ENCODE peak calls at places on chromosomes 11 and 22, in eight cellular contexts. One of them, this sample, is unnamed.

GRCh38 chr11:108672113-108672512 is 7.2 kb downstream of the DDX10 start:
- DNase-seq in NB4: no peak
- DNase-seq in fibroblast of the aortic adventitia: peak
- DNase-seq in dorsolateral prefrontal cortex: no peak
- DNase-seq in keratinocyte: no peak
- DNase-seq in HFFc6: peak
- DNase-seq in uterus: no peak
- DNase-seq in cardiac muscle cell: peak
- DNase-seq in this sample: no peak

GRCh38 chr11:108237058-108237481 is 14.2 kb downstream of the ATM start:
- DNase-seq in NB4: peak
- DNase-seq in fibroblast of the aortic adventitia: no peak
- DNase-seq in dorsolateral prefrontal cortex: no peak
- DNase-seq in keratinocyte: no peak
- DNase-seq in HFFc6: no peak
- DNase-seq in uterus: no peak
- DNase-seq in cardiac muscle cell: peak
- DNase-seq in this sample: no peak

GRCh38 chr22:43505423-43505822 is 93.6 kb downstream of the MPPED1 start:
- DNase-seq in NB4: no peak
- DNase-seq in fibroblast of the aortic adventitia: no peak
- DNase-seq in dorsolateral prefrontal cortex: no peak
- DNase-seq in keratinocyte: no peak
- DNase-seq in HFFc6: no peak
- DNase-seq in uterus: no peak
- DNase-seq in cardiac muscle cell: no peak
- DNase-seq in this sample: no peak

GRCh38 chr11:133953999-133954398 is 2.8 kb downstream of the IGSF9B start:
- DNase-seq in NB4: no peak
- DNase-seq in fibroblast of the aortic adventitia: no peak
- DNase-seq in dorsolateral prefrontal cortex: no peak
- DNase-seq in keratinocyte: no peak
- DNase-seq in HFFc6: no peak
- DNase-seq in uterus: no peak
- DNase-seq in cardiac muscle cell: no peak
- DNase-seq in this sample: no peak

GRCh38 chr11:62889484-62890437 is 9.1 kb downstream of the SLC3A2 start:
- DNase-seq in NB4: peak
- DNase-seq in fibroblast of the aortic adventitia: peak
- DNase-seq in dorsolateral prefrontal cortex: no peak
- DNase-seq in keratinocyte: no peak
- DNase-seq in HFFc6: peak
- DNase-seq in uterus: no peak
- DNase-seq in cardiac muscle cell: peak
- DNase-seq in this sample: no peak

GRCh38 chr22:35708453-35708852 is 9.2 kb upstream of the APOL5 start:
- DNase-seq in NB4: no peak
- DNase-seq in fibroblast of the aortic adventitia: no peak
- DNase-seq in dorsolateral prefrontal cortex: no peak
- DNase-seq in keratinocyte: no peak
- DNase-seq in HFFc6: no peak
- DNase-seq in uterus: no peak
- DNase-seq in cardiac muscle cell: peak
- DNase-seq in this sample: no peak

GRCh38 chr11:44556735-44557409 is 8.6 kb upstream of the CD82 start:
- DNase-seq in NB4: peak
- DNase-seq in fibroblast of the aortic adventitia: peak
- DNase-seq in dorsolateral prefrontal cortex: peak
- DNase-seq in keratinocyte: no peak
- DNase-seq in HFFc6: peak
- DNase-seq in uterus: peak
- DNase-seq in cardiac muscle cell: peak
- DNase-seq in this sample: no peak

GRCh38 chr11:112526699-112527410 is 266.2 kb upstream of the PLET1 start:
- DNase-seq in NB4: no peak
- DNase-seq in fibroblast of the aortic adventitia: peak
- DNase-seq in dorsolateral prefrontal cortex: no peak
- DNase-seq in keratinocyte: peak
- DNase-seq in HFFc6: no peak
- DNase-seq in uterus: no peak
- DNase-seq in cardiac muscle cell: peak
- DNase-seq in this sample: no peak

GRCh38 chr22:32378703-32379272 is 21.1 kb downstream of the RFPL3 start:
- DNase-seq in NB4: peak
- DNase-seq in fibroblast of the aortic adventitia: no peak
- DNase-seq in dorsolateral prefrontal cortex: peak
- DNase-seq in keratinocyte: no peak
- DNase-seq in HFFc6: peak
- DNase-seq in uterus: no peak
- DNase-seq in cardiac muscle cell: peak
- DNase-seq in this sample: no peak

GRCh38 chr11:86116386-86116726 is 47.5 kb upstream of the PICALM start:
- DNase-seq in NB4: no peak
- DNase-seq in fibroblast of the aortic adventitia: peak
- DNase-seq in dorsolateral prefrontal cortex: no peak
- DNase-seq in keratinocyte: no peak
- DNase-seq in HFFc6: peak
- DNase-seq in uterus: no peak
- DNase-seq in cardiac muscle cell: peak
- DNase-seq in this sample: peak

GRCh38 chr11:2825261-2825885 is 60.2 kb downstream of the CDKN1C start:
- DNase-seq in NB4: peak
- DNase-seq in fibroblast of the aortic adventitia: peak
- DNase-seq in dorsolateral prefrontal cortex: no peak
- DNase-seq in keratinocyte: no peak
- DNase-seq in HFFc6: peak
- DNase-seq in uterus: peak
- DNase-seq in cardiac muscle cell: peak
- DNase-seq in this sample: no peak

GRCh38 chr11:45105233-45105992 is 41.0 kb upstream of the PRDM11 start:
- DNase-seq in NB4: peak
- DNase-seq in fibroblast of the aortic adventitia: peak
- DNase-seq in dorsolateral prefrontal cortex: peak
- DNase-seq in keratinocyte: no peak
- DNase-seq in HFFc6: peak
- DNase-seq in uterus: peak
- DNase-seq in cardiac muscle cell: peak
- DNase-seq in this sample: no peak

GRCh38 chr22:18983120-18983651 is 47.1 kb upstream of the PRODH start:
- DNase-seq in NB4: no peak
- DNase-seq in fibroblast of the aortic adventitia: no peak
- DNase-seq in dorsolateral prefrontal cortex: no peak
- DNase-seq in keratinocyte: no peak
- DNase-seq in HFFc6: no peak
- DNase-seq in uterus: no peak
- DNase-seq in cardiac muscle cell: no peak
- DNase-seq in this sample: no peak

GRCh38 chr11:36056160-36056751 is 112.4 kb downstream of the LDLRAD3 start:
- DNase-seq in NB4: peak
- DNase-seq in fibroblast of the aortic adventitia: peak
- DNase-seq in dorsolateral prefrontal cortex: no peak
- DNase-seq in keratinocyte: no peak
- DNase-seq in HFFc6: peak
- DNase-seq in uterus: no peak
- DNase-seq in cardiac muscle cell: peak
- DNase-seq in this sample: no peak

GRCh38 chr22:47275479-47276218 is 513.2 kb downstream of the TBC1D22A start:
- DNase-seq in NB4: peak
- DNase-seq in fibroblast of the aortic adventitia: peak
- DNase-seq in dorsolateral prefrontal cortex: no peak
- DNase-seq in keratinocyte: no peak
- DNase-seq in HFFc6: no peak
- DNase-seq in uterus: no peak
- DNase-seq in cardiac muscle cell: peak
- DNase-seq in this sample: no peak

GRCh38 chr11:111539426-111540113 is 950 bp upstream of the LAYN start:
- DNase-seq in NB4: no peak
- DNase-seq in fibroblast of the aortic adventitia: no peak
- DNase-seq in dorsolateral prefrontal cortex: no peak
- DNase-seq in keratinocyte: no peak
- DNase-seq in HFFc6: no peak
- DNase-seq in uterus: no peak
- DNase-seq in cardiac muscle cell: no peak
- DNase-seq in this sample: no peak

GRCh38 chr11:93921695-93922468 is 71.5 kb upstream of the VSTM5 start:
- DNase-seq in NB4: peak
- DNase-seq in fibroblast of the aortic adventitia: peak
- DNase-seq in dorsolateral prefrontal cortex: no peak
- DNase-seq in keratinocyte: peak
- DNase-seq in HFFc6: peak
- DNase-seq in uterus: no peak
- DNase-seq in cardiac muscle cell: peak
- DNase-seq in this sample: no peak

GRCh38 chr11:118349475-118349874 is 5.3 kb downstream of the CD3G start:
- DNase-seq in NB4: no peak
- DNase-seq in fibroblast of the aortic adventitia: no peak
- DNase-seq in dorsolateral prefrontal cortex: no peak
- DNase-seq in keratinocyte: no peak
- DNase-seq in HFFc6: no peak
- DNase-seq in uterus: no peak
- DNase-seq in cardiac muscle cell: no peak
- DNase-seq in this sample: no peak

GRCh38 chr11:56916162-56916561 is 72.6 kb upstream of the OR5AK2 start:
- DNase-seq in NB4: no peak
- DNase-seq in fibroblast of the aortic adventitia: no peak
- DNase-seq in dorsolateral prefrontal cortex: no peak
- DNase-seq in keratinocyte: no peak
- DNase-seq in HFFc6: no peak
- DNase-seq in uterus: no peak
- DNase-seq in cardiac muscle cell: no peak
- DNase-seq in this sample: no peak

GRCh38 chr11:123253909-123254308 is 58.9 kb upstream of the CLMP start:
- DNase-seq in NB4: no peak
- DNase-seq in fibroblast of the aortic adventitia: no peak
- DNase-seq in dorsolateral prefrontal cortex: no peak
- DNase-seq in keratinocyte: no peak
- DNase-seq in HFFc6: no peak
- DNase-seq in uterus: no peak
- DNase-seq in cardiac muscle cell: peak
- DNase-seq in this sample: no peak

GRCh38 chr22:29842740-29843139 is 4.7 kb upstream of the ASCC2 start:
- DNase-seq in NB4: no peak
- DNase-seq in fibroblast of the aortic adventitia: peak
- DNase-seq in dorsolateral prefrontal cortex: no peak
- DNase-seq in keratinocyte: peak
- DNase-seq in HFFc6: peak
- DNase-seq in uterus: no peak
- DNase-seq in cardiac muscle cell: peak
- DNase-seq in this sample: peak

GRCh38 chr11:57641011-57641410 is 8.7 kb downstream of the YPEL4 start:
- DNase-seq in NB4: peak
- DNase-seq in fibroblast of the aortic adventitia: peak
- DNase-seq in dorsolateral prefrontal cortex: no peak
- DNase-seq in keratinocyte: no peak
- DNase-seq in HFFc6: no peak
- DNase-seq in uterus: no peak
- DNase-seq in cardiac muscle cell: peak
- DNase-seq in this sample: no peak

DNA sequence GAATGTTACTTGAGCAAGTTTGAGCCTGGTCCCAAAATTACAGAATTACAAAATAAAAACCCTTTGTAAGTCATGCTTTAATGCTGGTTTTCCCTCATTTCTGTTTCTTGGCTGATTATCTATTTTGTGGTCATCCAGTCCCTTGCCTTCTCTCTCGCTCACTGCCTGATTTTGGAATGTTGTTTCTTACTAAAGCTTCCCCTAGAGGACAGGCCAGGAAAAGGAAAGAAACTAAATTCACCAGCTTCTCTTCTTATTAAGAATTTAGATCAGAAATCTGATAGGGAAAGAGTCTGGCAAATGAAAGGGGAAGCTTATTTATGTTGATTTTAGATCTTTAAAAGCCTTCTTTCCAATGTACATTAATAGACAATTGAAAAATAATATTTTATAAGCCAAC is 16.6 kb upstream of the BDNF start:
- DNase-seq in NB4: no peak
- DNase-seq in fibroblast of the aortic adventitia: peak
- DNase-seq in dorsolateral prefrontal cortex: no peak
- DNase-seq in keratinocyte: no peak
- DNase-seq in HFFc6: peak
- DNase-seq in uterus: no peak
- DNase-seq in cardiac muscle cell: peak
- DNase-seq in this sample: no peak
- TF ChIP-seq CTCF in NB4: no peak
- TF ChIP-seq CTCF in fibroblast of the aortic adventitia: peak
- TF ChIP-seq CTCF in dorsolateral prefrontal cortex: no peak
- TF ChIP-seq CTCF in keratinocyte: no peak
- TF ChIP-seq CTCF in HFFc6: peak
- TF ChIP-seq CTCF in uterus: no peak
- TF ChIP-seq CTCF in cardiac muscle cell: peak
- TF ChIP-seq CTCF in this sample: peak

GRCh38 chr11:6862961-6863360 is at the start of gene OR10A2:
- DNase-seq in NB4: no peak
- DNase-seq in fibroblast of the aortic adventitia: peak
- DNase-seq in dorsolateral prefrontal cortex: no peak
- DNase-seq in keratinocyte: no peak
- DNase-seq in HFFc6: peak
- DNase-seq in uterus: no peak
- DNase-seq in cardiac muscle cell: no peak
- DNase-seq in this sample: no peak
- TF ChIP-seq CTCF in NB4: no peak
- TF ChIP-seq CTCF in fibroblast of the aortic adventitia: peak
- TF ChIP-seq CTCF in dorsolateral prefrontal cortex: no peak
- TF ChIP-seq CTCF in keratinocyte: no peak
- TF ChIP-seq CTCF in HFFc6: no peak
- TF ChIP-seq CTCF in uterus: no peak
- TF ChIP-seq CTCF in cardiac muscle cell: no peak
- TF ChIP-seq CTCF in this sample: no peak

DNA sequence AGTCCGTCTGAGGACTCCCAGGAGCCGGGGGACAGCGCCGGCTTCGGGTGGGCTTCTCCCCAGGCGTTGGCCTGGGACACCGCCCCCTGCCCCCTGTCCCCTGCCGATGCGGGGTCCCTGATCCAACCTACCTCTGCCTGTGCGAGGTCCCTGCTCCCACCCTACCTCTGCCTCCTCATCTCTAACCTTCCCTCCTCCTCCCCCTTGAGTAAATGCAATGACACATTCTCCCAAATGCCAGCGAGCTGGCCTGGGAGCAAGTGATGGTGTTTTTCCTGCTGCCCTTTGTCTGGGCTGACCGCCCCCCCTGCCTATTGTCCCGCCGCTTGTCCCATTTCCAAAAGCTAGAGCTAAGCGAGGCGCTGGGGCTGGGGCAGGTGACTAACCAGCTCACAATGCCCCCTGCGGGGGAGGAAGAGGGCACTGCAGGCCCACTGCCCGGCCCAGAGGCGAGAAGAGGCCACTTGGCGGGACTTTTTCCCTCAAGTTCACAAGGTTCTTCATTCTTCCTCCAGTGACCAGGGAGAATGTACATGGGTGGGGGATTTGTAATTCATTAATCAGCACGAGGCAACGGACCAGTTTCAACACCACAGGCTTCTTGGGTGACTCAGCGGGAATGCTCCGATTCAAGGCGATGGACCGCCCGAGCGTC is 645 bp upstream of the CLCF1 start:
- DNase-seq in NB4: peak
- DNase-seq in fibroblast of the aortic adventitia: peak
- DNase-seq in dorsolateral prefrontal cortex: no peak
- DNase-seq in keratinocyte: peak
- DNase-seq in HFFc6: peak
- DNase-seq in uterus: peak
- DNase-seq in cardiac muscle cell: peak
- DNase-seq in this sample: peak
- TF ChIP-seq CTCF in NB4: peak
- TF ChIP-seq CTCF in fibroblast of the aortic adventitia: peak
- TF ChIP-seq CTCF in dorsolateral prefrontal cortex: peak
- TF ChIP-seq CTCF in keratinocyte: no peak
- TF ChIP-seq CTCF in HFFc6: peak
- TF ChIP-seq CTCF in uterus: peak
- TF ChIP-seq CTCF in cardiac muscle cell: peak
- TF ChIP-seq CTCF in this sample: peak

GRCh38 chr11:132586801-132587200 is 945.5 kb downstream of the OPCML start:
- DNase-seq in NB4: no peak
- DNase-seq in fibroblast of the aortic adventitia: no peak
- DNase-seq in dorsolateral prefrontal cortex: peak
- DNase-seq in keratinocyte: no peak
- DNase-seq in HFFc6: peak
- DNase-seq in uterus: no peak
- DNase-seq in cardiac muscle cell: peak
- DNase-seq in this sample: no peak
- TF ChIP-seq CTCF in NB4: no peak
- TF ChIP-seq CTCF in fibroblast of the aortic adventitia: no peak
- TF ChIP-seq CTCF in dorsolateral prefrontal cortex: no peak
- TF ChIP-seq CTCF in keratinocyte: no peak
- TF ChIP-seq CTCF in HFFc6: peak
- TF ChIP-seq CTCF in uterus: no peak
- TF ChIP-seq CTCF in cardiac muscle cell: no peak
- TF ChIP-seq CTCF in this sample: no peak